ENCODE peak calls at places on chromosomes 3 and 15, in five cellular contexts. B is breast epithelium, D is keratinocyte, Q is PC-9, E is gastrocnemius medialis. X is an unnamed sample.
A peak's percentile ranks its signal among the peaks of the same experiment; 100 is the strongest.

GRCh38 chr3:195041871-195042740 is 228.9 kb downstream of the XXYLT1 start:
- DNase-seq in B (peak; percentile 33), E (no peak), Q (peak; percentile 10), D (no peak), X (no peak)

GRCh38 chr15:31390029-31390428 is 63.4 kb downstream of the KLF13 start:
- DNase-seq in E (no peak), D (no peak), B (no peak), Q (no peak), X (no peak)

GRCh38 chr3:54065551-54065950 is 56.8 kb upstream of the CACNA2D3 start:
- DNase-seq in D (no peak), Q (no peak), B (no peak), E (no peak), X (no peak)

GRCh38 chr3:150544040-150544439 is 2.3 kb downstream of the SERP1 start:
- DNase-seq in D (no peak), E (no peak), Q (peak; percentile 37), B (no peak), X (no peak)

GRCh38 chr3:142259359-142259758 is 34.0 kb upstream of the GK5 start:
- DNase-seq in D (no peak), B (no peak), E (no peak), Q (no peak), X (no peak)

GRCh38 chr15:68447976-68448755 is 16.2 kb upstream of the ITGA11 start:
- DNase-seq in E (no peak), D (no peak), Q (no peak), B (no peak), X (no peak)

GRCh38 chr15:38930851-38931572 is 366.4 kb upstream of the RASGRP1 start:
- DNase-seq in Q (no peak), D (no peak), E (no peak), B (no peak), X (no peak)

GRCh38 chr15:49712162-49712561 is 91.3 kb downstream of the DTWD1 start:
- DNase-seq in D (no peak), E (no peak), B (no peak), Q (no peak), X (no peak)

GRCh38 chr15:66749841-66750575 is 48.0 kb downstream of the SMAD6 start:
- DNase-seq in E (no peak), D (no peak), B (no peak), Q (peak; percentile 50), X (no peak)

GRCh38 chr15:66747223-66747622 is 45.2 kb downstream of the SMAD6 start:
- DNase-seq in D (no peak), E (no peak), B (no peak), Q (no peak), X (no peak)

GRCh38 chr15:66747866-66748265 is 45.8 kb downstream of the SMAD6 start:
- DNase-seq in E (no peak), D (no peak), Q (no peak), B (no peak), X (no peak)

GRCh38 chr15:66746231-66746605 is 44.2 kb downstream of the SMAD6 start:
- DNase-seq in B (no peak), D (no peak), Q (no peak), E (no peak), X (no peak)

DNA sequence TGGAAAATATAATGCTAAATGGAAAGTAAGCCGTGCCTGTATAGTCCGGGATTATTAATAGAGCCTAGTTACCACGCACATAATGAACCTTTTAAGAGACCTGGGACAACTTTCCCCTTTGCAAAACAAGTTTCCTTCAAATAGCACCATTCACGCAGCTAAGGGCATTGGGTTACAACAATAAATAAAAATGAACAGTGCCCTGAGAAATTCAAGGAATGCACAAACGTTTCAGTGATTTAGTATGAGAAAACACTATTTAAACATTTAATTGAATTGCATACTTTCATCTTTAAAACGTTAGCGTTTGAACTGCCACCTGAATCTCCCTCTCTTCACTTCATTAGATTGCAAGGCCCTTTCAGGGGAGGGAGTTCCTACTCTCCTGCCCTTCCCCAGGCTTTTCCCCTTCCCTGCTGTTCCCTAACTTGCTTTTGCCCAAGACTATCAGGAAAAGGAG is 46.3 kb downstream of the SMAD6 start:
- DNase-seq in Q (peak; percentile 88), E (no peak), B (no peak), D (no peak), X (no peak)
- H3K4me3 ChIP-seq in Q (peak overlapping the region; percentile 23), E (no peak overlapping the region), B (no peak overlapping the region), D (no peak overlapping the region), X (no peak overlapping the region)

GRCh38 chr3:197256836-197257444 is 41.5 kb downstream of the DLG1 start:
- DNase-seq in Q (peak; percentile 56), B (no peak), E (no peak), D (peak; percentile 25), X (no peak)
- TF ChIP-seq CTCF in Q (peak; percentile 94), B (peak; percentile 50), E (peak; percentile 75), D (peak; percentile 36), X (peak; percentile 56)

GRCh38 chr3:138615462-138615861 is 6.9 kb downstream of the FAIM start:
- DNase-seq in Q (no peak), E (no peak), D (no peak), B (no peak), X (no peak)

GRCh38 chr3:138608322-138609214 is at the start of gene FAIM:
- DNase-seq in D (no peak), Q (peak; percentile 47), E (peak; percentile 22), B (peak; percentile 72), X (peak; percentile 49)

DNA sequence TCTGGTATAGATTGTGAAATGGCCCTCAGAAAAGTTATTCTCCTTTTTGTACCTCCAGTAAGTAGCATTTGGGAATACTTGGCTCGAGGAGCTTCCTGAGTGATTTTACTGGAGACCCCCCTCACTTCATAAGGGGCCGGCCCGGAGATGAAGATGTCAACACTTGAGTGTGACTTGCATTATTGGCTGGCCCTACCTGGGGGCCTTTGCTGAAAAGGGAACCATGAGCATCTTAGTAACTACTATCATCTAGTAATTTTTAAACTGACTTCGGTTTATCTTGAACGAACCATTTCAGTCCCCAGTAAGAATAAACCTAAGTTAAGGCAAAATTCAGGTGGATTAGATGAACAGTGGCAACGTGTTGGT is 1.3 kb downstream of the FAIM start:
- DNase-seq in Q (no peak), D (no peak), E (no peak), B (no peak), X (no peak)
- H3K4me3 ChIP-seq in Q (peak overlapping the region; percentile 85), D (no peak overlapping the region), E (peak overlapping the region; percentile 82), B (peak overlapping the region; percentile 77), X (peak overlapping the region; percentile 60)

DNA sequence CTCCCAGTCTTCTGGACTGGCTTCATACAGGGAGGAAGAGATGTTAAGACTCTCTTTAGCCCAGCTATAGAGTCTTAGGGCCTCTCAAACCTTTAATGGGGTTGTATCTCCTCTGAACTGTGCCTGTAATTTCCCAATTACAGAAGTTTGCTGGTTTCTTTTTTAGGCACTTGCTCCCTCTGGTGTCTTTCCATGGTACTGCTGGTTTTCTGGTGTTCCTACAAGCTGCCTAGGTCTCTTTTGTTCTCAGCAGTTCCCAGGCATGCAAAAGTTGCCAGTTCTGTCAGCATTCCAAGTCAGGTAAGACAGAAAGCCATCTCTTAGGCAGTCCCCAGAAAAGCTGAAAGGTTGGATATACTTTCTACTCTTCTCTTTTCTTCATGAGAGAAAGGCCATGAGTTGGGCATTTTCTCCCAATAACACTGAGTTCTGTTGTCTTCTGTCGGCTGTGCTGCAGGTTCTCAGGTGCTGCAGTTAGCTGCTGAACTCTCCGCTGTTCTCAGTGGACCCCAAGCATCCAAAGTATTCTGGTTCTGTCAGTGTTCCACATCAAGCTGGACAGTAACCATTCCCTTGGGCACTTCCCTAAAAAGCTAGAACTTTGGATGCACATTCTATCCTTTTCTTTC is 54.4 kb upstream of the EHHADH start:
- DNase-seq in D (peak; percentile 48), E (no peak), B (no peak), Q (peak; percentile 69), X (peak; percentile 42)
- TF ChIP-seq CTCF in D (peak; percentile 84), E (peak; percentile 39), B (peak; percentile 50), Q (peak; percentile 94), X (peak; percentile 71)

GRCh38 chr3:27715454-27715806 is 6.7 kb downstream of the EOMES start:
- DNase-seq in D (no peak), B (no peak), E (no peak), Q (no peak), X (no peak)
- H3K4me3 ChIP-seq in D (no peak overlapping the region), B (no peak overlapping the region), E (no peak overlapping the region), Q (no peak overlapping the region), X (no peak overlapping the region)

GRCh38 chr3:64244011-64244942 is 19.0 kb upstream of the PRICKLE2 start:
- DNase-seq in Q (peak; percentile 40), E (no peak), D (peak; percentile 11), B (no peak), X (no peak)
- TF ChIP-seq CTCF in Q (peak; percentile 52), E (no peak), D (peak; percentile 67), B (no peak), X (peak; percentile 46)

DNA sequence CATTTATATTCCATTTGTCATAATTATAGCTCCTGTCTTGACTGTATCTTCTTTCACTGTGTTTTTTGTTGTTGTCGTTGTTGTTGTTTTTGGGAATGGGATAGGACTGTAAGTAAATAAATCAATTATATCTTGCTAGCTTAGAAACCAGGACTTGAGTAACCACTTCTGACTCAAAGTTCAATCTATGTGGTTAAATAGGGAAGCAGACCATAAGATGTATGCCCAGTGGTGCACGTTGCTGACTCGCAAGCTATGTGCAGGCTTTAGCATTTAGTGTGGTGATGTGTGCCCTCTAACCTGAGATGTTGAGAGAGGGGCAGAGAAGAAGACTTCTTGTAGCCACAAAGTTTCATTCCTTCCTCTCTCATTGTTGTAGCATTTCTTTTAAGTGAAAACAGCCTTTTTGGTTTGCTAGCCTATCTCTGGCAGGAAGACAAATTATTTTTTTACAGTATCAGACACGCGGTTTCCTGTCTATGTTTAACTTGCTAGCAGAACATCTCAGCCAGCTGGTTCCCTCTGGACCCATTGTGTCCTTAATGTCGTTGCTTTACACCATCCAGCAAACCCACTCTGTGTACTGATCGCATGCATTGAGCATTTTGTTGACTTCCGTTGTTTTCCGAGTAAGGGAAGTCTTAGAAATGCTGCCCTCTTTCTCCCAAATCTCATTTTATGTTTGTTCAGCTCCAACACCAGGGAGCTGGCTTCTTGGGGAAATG is 52.1 kb downstream of the TGFBR2 start:
- DNase-seq in B (no peak), D (no peak), Q (peak; percentile 69), E (no peak), X (no peak)
- H3K4me3 ChIP-seq in B (no peak overlapping the region), D (no peak overlapping the region), Q (no peak overlapping the region), E (no peak overlapping the region), X (no peak overlapping the region)

DNA sequence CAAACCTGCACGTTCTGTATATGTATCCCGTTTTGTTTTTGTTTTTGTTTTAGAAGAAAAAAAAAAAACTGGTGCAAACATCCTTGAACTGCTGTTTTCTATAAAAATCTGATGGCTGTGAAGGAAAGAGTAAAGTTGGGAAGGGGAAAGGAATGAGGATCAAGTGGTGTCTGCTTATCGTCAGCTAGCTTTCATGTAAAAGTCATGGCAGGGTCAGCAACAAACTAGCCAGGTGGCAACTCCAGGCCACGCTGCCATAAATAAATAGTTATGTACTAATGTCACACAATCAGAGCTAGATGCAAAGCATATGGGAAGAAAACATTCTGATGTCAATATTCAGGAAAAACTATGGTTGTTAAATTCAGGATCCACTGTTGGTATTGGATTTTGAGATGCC is 2.3 kb upstream of the CDIN1 start:
- DNase-seq in B (no peak), D (no peak), Q (no peak), E (no peak), X (no peak)
- TF ChIP-seq CTCF in B (no peak), D (no peak), Q (no peak), E (no peak), X (no peak)

GRCh38 chr3:187102073-187102634 is 37.1 kb downstream of the RPL39L start:
- DNase-seq in Q (no peak), B (no peak), D (no peak), E (no peak), X (no peak)
- H3K4me3 ChIP-seq in Q (no peak overlapping the region), B (peak overlapping the region; percentile 23), D (no peak overlapping the region), E (peak overlapping the region; percentile 27), X (no peak overlapping the region)

X was measured in LNCaP clone FGC.